ENCODE peak calls at places on chromosomes 12 and 14, in six cellular contexts. K is esophagus muscularis mucosa, M is heart left ventricle, W is upper lobe of left lung, T is A549, Y is NT2/D1. G is an unnamed sample.

GRCh38 chr12:92784356-92784755 is 81.6 kb downstream of the PLEKHG7 start:
- DNase-seq in K (no peak), M (no peak), W (no peak), T (no peak), Y (no peak), G (no peak)

GRCh38 chr12:45518516-45519235 is 210.8 kb upstream of the ARID2 start:
- DNase-seq in K (no peak), M (no peak), W (no peak), T (no peak), Y (no peak), G (no peak)

GRCh38 chr12:57826966-57827365 is 8.4 kb upstream of the AVIL start:
- DNase-seq in K (no peak), M (no peak), W (no peak), T (no peak), Y (no peak), G (no peak)

GRCh38 chr14:103329421-103330347 is 4.4 kb upstream of the EIF5 start:
- DNase-seq in K (no peak), M (no peak), W (no peak), T (peak; percentile 68), Y (no peak), G (no peak)

GRCh38 chr12:31518680-31519227 is 72.2 kb downstream of the DENND5B start:
- DNase-seq in K (no peak), M (no peak), W (no peak), T (peak; percentile 97), Y (peak; percentile 99), G (no peak)

GRCh38 chr12:21221778-21222177 is 90.8 kb downstream of the SLCO1B1 start:
- DNase-seq in K (no peak), M (no peak), W (no peak), T (no peak), Y (no peak), G (no peak)

GRCh38 chr14:95290769-95291440 is 28.8 kb downstream of the CLMN start:
- DNase-seq in K (no peak), M (peak; percentile 76), W (no peak), T (no peak), Y (no peak), G (no peak)

GRCh38 chr12:47302111-47302597 is 222.4 kb upstream of the AMIGO2 start:
- DNase-seq in K (peak; percentile 39), M (no peak), W (no peak), T (peak; percentile 54), Y (no peak), G (peak; percentile 59)

GRCh38 chr14:77498120-77498979 is at the start of gene ISM2:
- DNase-seq in K (no peak), M (peak; percentile 66), W (peak; percentile 90), T (peak; percentile 32), Y (no peak), G (peak; percentile 76)

GRCh38 chr12:67362526-67362925 is 93.4 kb downstream of the CAND1 start:
- DNase-seq in K (no peak), M (no peak), W (no peak), T (peak; percentile 15), Y (no peak), G (no peak)

GRCh38 chr14:104195854-104196253 is 57.5 kb downstream of the KIF26A start:
- DNase-seq in K (no peak), M (no peak), W (no peak), T (no peak), Y (no peak), G (no peak)

GRCh38 chr14:103001651-103002396 is 55.5 kb downstream of the CDC42BPB start:
- DNase-seq in K (no peak), M (peak; percentile 51), W (no peak), T (no peak), Y (no peak), G (no peak)

GRCh38 chr14:102507891-102508312 is 1.7 kb downstream of the ANKRD9 start:
- DNase-seq in K (no peak), M (no peak), W (no peak), T (peak; percentile 29), Y (no peak), G (no peak)

GRCh38 chr12:122452701-122453285 is 30.3 kb upstream of the CLIP1 start:
- DNase-seq in K (no peak), M (no peak), W (no peak), T (no peak), Y (no peak), G (no peak)

GRCh38 chr14:50745401-50746058 is 77.4 kb upstream of the SAV1 start:
- DNase-seq in K (no peak), M (no peak), W (no peak), T (no peak), Y (no peak), G (no peak)

GRCh38 chr14:64736271-64737131 is 32.3 kb downstream of the PLEKHG3 start:
- DNase-seq in K (no peak), M (no peak), W (peak; percentile 38), T (no peak), Y (no peak), G (no peak)

GRCh38 chr12:90010089-90010488 is 301.5 kb upstream of the ATP2B1 start:
- DNase-seq in K (no peak), M (no peak), W (no peak), T (peak; percentile 61), Y (no peak), G (no peak)

GRCh38 chr12:104416637-104417036 is 40.1 kb upstream of the CHST11 start:
- DNase-seq in K (no peak), M (no peak), W (no peak), T (no peak), Y (no peak), G (no peak)

GRCh38 chr12:122081697-122082221 is 3.2 kb downstream of the MLXIP start:
- DNase-seq in K (no peak), M (peak; percentile 82), W (no peak), T (no peak), Y (no peak), G (no peak)

GRCh38 chr12:40225337-40225983 is 663 bp downstream of the LRRK2 start:
- DNase-seq in K (no peak), M (no peak), W (no peak), T (peak; percentile 17), Y (no peak), G (no peak)

GRCh38 chr12:40227447-40227846 is 2.6 kb downstream of the LRRK2 start:
- DNase-seq in K (no peak), M (no peak), W (no peak), T (no peak), Y (no peak), G (no peak)

GRCh38 chr12:40224439-40225291 is at the start of gene LRRK2:
- DNase-seq in K (peak; percentile 95), M (peak; percentile 93), W (peak; percentile 96), T (peak; percentile 78), Y (peak; percentile 9), G (no peak)

GRCh38 chr12:40225984-40226602 is 1.3 kb downstream of the LRRK2 start:
- DNase-seq in K (no peak), M (no peak), W (no peak), T (peak; percentile 72), Y (no peak), G (no peak)

GRCh38 chr12:40226652-40227051 is 1.9 kb downstream of the LRRK2 start:
- DNase-seq in K (peak; percentile 94), M (no peak), W (no peak), T (peak; percentile 90), Y (no peak), G (no peak)
- H3K4me1 ChIP-seq in K (peaks cover 54% of the 10 kb centered on the region), M (peaks cover 30% of the 10 kb centered on the region), W (no peaks in the 10 kb centered on the region), T (peaks cover 42% of the 10 kb centered on the region), Y (no peaks in the 10 kb centered on the region), G (no peaks in the 10 kb centered on the region)

GRCh38 chr14:91945776-91946305 is 1.7 kb downstream of the FBLN5 start:
- DNase-seq in K (no peak), M (no peak), W (no peak), T (no peak), Y (no peak), G (no peak)
- H3K4me3 ChIP-seq in K (peak overlapping the region; percentile 62), M (peak overlapping the region; percentile 58), W (peak overlapping the region; percentile 65), T (no peak overlapping the region), Y (no peak overlapping the region), G (no peak overlapping the region)

GRCh38 chr12:71873821-71874220 is 34.3 kb downstream of the TBC1D15 start:
- DNase-seq in K (no peak), M (no peak), W (no peak), T (no peak), Y (no peak), G (no peak)
- H3K4me1 ChIP-seq in K (peaks cover 44% of the 10 kb centered on the region), M (peaks cover 30% of the 10 kb centered on the region), W (peaks cover 8% of the 10 kb centered on the region), T (peaks cover 14% of the 10 kb centered on the region), Y (no peaks in the 10 kb centered on the region), G (peaks cover 8% of the 10 kb centered on the region)

DNA sequence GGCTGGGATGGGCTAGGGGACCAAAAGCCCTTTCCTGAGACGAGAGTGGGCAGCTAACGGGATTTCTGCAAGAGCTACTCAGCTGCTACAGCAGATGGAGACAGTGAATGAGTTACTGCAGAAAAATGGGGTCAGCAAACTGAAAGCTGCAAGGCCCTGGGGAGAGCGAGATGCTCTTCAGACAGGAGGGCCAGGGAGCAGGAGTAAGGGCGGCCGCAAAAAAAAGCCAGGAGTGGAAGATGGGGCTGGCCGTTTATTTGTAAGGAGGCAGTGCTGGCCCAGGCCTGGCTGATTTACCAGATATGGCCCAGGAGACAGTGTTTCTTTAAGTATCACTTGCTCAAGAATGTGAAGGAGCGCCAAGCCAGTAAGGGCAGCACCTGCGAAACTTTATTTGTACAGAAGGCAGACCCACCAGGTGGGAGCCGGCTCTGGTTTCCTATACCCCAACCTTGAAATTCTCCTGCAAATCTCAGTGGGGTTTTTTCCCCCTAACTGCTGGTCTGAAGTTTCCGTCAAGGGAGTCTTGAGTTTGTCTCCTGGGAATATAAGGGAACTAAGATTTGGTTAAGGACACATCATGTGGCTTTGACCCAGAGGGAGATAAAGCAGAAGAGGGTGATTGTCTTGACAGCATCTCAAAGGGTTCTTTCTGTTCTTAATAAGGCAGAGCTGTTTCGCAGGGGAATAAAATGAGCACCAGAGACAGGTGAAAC is 57.7 kb downstream of the SSH1 start:
- DNase-seq in K (no peak), M (no peak), W (no peak), T (no peak), Y (no peak), G (no peak)
- H3K4me3 ChIP-seq in K (no peak overlapping the region), M (no peak overlapping the region), W (no peak overlapping the region), T (no peak overlapping the region), Y (no peak overlapping the region), G (no peak overlapping the region)